ENCODE peak calls at places on chromosomes 12 and 14, in four cellular contexts. L is RWPE1, J is dermis microvascular lymphatic vessel endothelial cell, V is KG1. K is an unnamed sample.

GRCh38 chr12:70338531-70338930 is 27.6 kb upstream of the KCNMB4 start:
- DNase-seq in L (no peak), J (no peak), V (no peak), K (no peak)

GRCh38 chr12:20459920-20460319 is 91.6 kb downstream of the PDE3A start:
- DNase-seq in L (no peak), J (no peak), V (no peak), K (no peak)

GRCh38 chr14:54211562-54212308 is 185.1 kb upstream of the CDKN3 start:
- DNase-seq in L (peak), J (peak), V (no peak), K (peak)

GRCh38 chr12:69101505-69101904 is 137.9 kb upstream of the CPSF6 start:
- DNase-seq in L (no peak), J (no peak), V (no peak), K (no peak)

GRCh38 chr14:71244341-71244740 is 337.1 kb downstream of the PCNX1 start:
- DNase-seq in L (no peak), J (no peak), V (no peak), K (no peak)

GRCh38 chr12:92784795-92785562 is 82.2 kb downstream of the PLEKHG7 start:
- DNase-seq in L (peak), J (peak), V (peak), K (peak)

GRCh38 chr14:44928793-44929192 is 33.0 kb downstream of the KLHL28 start:
- DNase-seq in L (no peak), J (no peak), V (no peak), K (no peak)

GRCh38 chr14:101972126-101972785 is 7.9 kb downstream of the DYNC1H1 start:
- DNase-seq in L (peak), J (peak), V (no peak), K (peak)

K was measured in foreskin keratinocyte.